ENCODE peak calls at places on chromosomes 4 and X, in eight cellular contexts. One of them, this sample, is unnamed.

GRCh38 chr4:114597410-114598115 is 1.0 kb upstream of the UGT8 start:
- DNase-seq in adipocyte: no peak
- DNase-seq in colonic mucosa: peak; percentile 51
- DNase-seq in CD4-positive, alpha-beta T cell: no peak
- DNase-seq in islet precursor cell: no peak
- DNase-seq in GM13976: no peak
- DNase-seq in dorsolateral prefrontal cortex: peak; percentile 65
- DNase-seq in NCI-H2029: no peak
- DNase-seq in this sample: no peak

GRCh38 chr4:10006604-10007435 is 14.5 kb downstream of the SLC2A9 start:
- DNase-seq in colonic mucosa: peak; percentile 90
- DNase-seq in islet precursor cell: peak; percentile 80
- DNase-seq in dorsolateral prefrontal cortex: no peak
- DNase-seq in GM13976: no peak
- DNase-seq in CD4-positive, alpha-beta T cell: no peak
- DNase-seq in adipocyte: no peak
- DNase-seq in NCI-H2029: peak; percentile 59
- DNase-seq in this sample: peak; percentile 79

GRCh38 chr4:122873146-122873545 is 46.5 kb downstream of the FGF2 start:
- DNase-seq in dorsolateral prefrontal cortex: no peak
- DNase-seq in CD4-positive, alpha-beta T cell: no peak
- DNase-seq in GM13976: no peak
- DNase-seq in islet precursor cell: no peak
- DNase-seq in colonic mucosa: no peak
- DNase-seq in NCI-H2029: no peak
- DNase-seq in adipocyte: no peak
- DNase-seq in this sample: no peak

GRCh38 chrX:153913701-153914100 is 9.2 kb downstream of the AVPR2 start:
- DNase-seq in GM13976: no peak
- DNase-seq in NCI-H2029: no peak
- DNase-seq in colonic mucosa: no peak
- DNase-seq in adipocyte: no peak
- DNase-seq in CD4-positive, alpha-beta T cell: no peak
- DNase-seq in dorsolateral prefrontal cortex: no peak
- DNase-seq in islet precursor cell: no peak
- DNase-seq in this sample: no peak

GRCh38 chr4:159107203-159107921 is 4.5 kb downstream of the RAPGEF2 start:
- DNase-seq in dorsolateral prefrontal cortex: no peak
- DNase-seq in colonic mucosa: no peak
- DNase-seq in GM13976: no peak
- DNase-seq in adipocyte: no peak
- DNase-seq in CD4-positive, alpha-beta T cell: no peak
- DNase-seq in islet precursor cell: no peak
- DNase-seq in NCI-H2029: no peak
- DNase-seq in this sample: no peak

GRCh38 chr4:152709675-152710438 is 30.1 kb upstream of the TMEM154 start:
- DNase-seq in islet precursor cell: peak; percentile 65
- DNase-seq in adipocyte: no peak
- DNase-seq in dorsolateral prefrontal cortex: no peak
- DNase-seq in CD4-positive, alpha-beta T cell: no peak
- DNase-seq in colonic mucosa: no peak
- DNase-seq in GM13976: peak; percentile 53
- DNase-seq in NCI-H2029: no peak
- DNase-seq in this sample: peak; percentile 42

GRCh38 chr4:76377922-76378321 is 43.0 kb downstream of the CCDC158 start:
- DNase-seq in dorsolateral prefrontal cortex: no peak
- DNase-seq in CD4-positive, alpha-beta T cell: peak; percentile 25
- DNase-seq in islet precursor cell: no peak
- DNase-seq in GM13976: peak; percentile 37
- DNase-seq in colonic mucosa: peak; percentile 58
- DNase-seq in adipocyte: peak; percentile 17
- DNase-seq in NCI-H2029: no peak
- DNase-seq in this sample: no peak

GRCh38 chr4:94412019-94413017 is 39.4 kb upstream of the PDLIM5 start:
- DNase-seq in NCI-H2029: no peak
- DNase-seq in islet precursor cell: no peak
- DNase-seq in adipocyte: peak; percentile 71
- DNase-seq in colonic mucosa: peak; percentile 21
- DNase-seq in GM13976: no peak
- DNase-seq in CD4-positive, alpha-beta T cell: no peak
- DNase-seq in dorsolateral prefrontal cortex: no peak
- DNase-seq in this sample: no peak